ENCODE peak calls at places on chromosomes 7 and 10, in four cellular contexts. N, R, X and F are unnamed samples.

GRCh38 chr7:75889826-75890225 is 11.0 kb downstream of the RHBDD2 start:
- DNase-seq in X (peak; percentile 49), N (peak; percentile 27), R (no peak), F (no peak)

GRCh38 chr10:103168436-103168835 is 24.6 kb downstream of the NT5C2 start:
- DNase-seq in R (no peak), X (no peak), N (peak; percentile 78), F (peak; percentile 91)

GRCh38 chr10:43210556-43210955 is 56.3 kb downstream of the RASGEF1A start:
- DNase-seq in N (no peak), R (peak; percentile 53), X (no peak), F (no peak)

GRCh38 chr7:125480762-125481161 is 551.1 kb upstream of the POT1 start:
- DNase-seq in R (no peak), N (no peak), X (no peak), F (no peak)

GRCh38 chr10:15879058-15879457 is 18.8 kb upstream of the MINDY3 start:
- DNase-seq in N (peak; percentile 40), R (no peak), X (peak; percentile 71), F (peak; percentile 50)

GRCh38 chr7:101824440-101824839 is 7.0 kb downstream of the CUX1 start:
- DNase-seq in N (no peak), X (no peak), R (no peak), F (no peak)

GRCh38 chr10:5071411-5072198 is 22.6 kb upstream of the AKR1C3 start:
- DNase-seq in R (no peak), N (peak; percentile 63), X (peak; percentile 90), F (peak; percentile 87)

GRCh38 chr10:98485959-98486358 is 39.2 kb upstream of the HPS1 start:
- DNase-seq in R (no peak), X (no peak), N (peak; percentile 35), F (peak; percentile 13)

GRCh38 chr10:29657719-29658274 is 23.0 kb upstream of the SVIL start:
- DNase-seq in N (no peak), R (no peak), X (peak; percentile 38), F (peak; percentile 65)

GRCh38 chr10:12902135-12902572 is 99.4 kb downstream of the CCDC3 start:
- DNase-seq in R (no peak), N (peak; percentile 64), X (peak; percentile 81), F (peak; percentile 48)

GRCh38 chr10:69869291-69869841 is 67.7 kb downstream of the COL13A1 start:
- DNase-seq in N (peak; percentile 53), X (no peak), R (no peak), F (peak; percentile 40)

GRCh38 chr10:84565881-84566280 is 237.5 kb downstream of the CCSER2 start:
- DNase-seq in R (no peak), X (no peak), N (no peak), F (no peak)

GRCh38 chr7:23467731-23468720 is 2.3 kb downstream of the IGF2BP3 start:
- DNase-seq in R (no peak), N (peak; percentile 68), X (peak; percentile 69), F (no peak)

GRCh38 chr7:141550694-141551079 is 523 bp upstream of the AGK start:
- DNase-seq in R (peak; percentile 47), X (no peak), N (no peak), F (peak; percentile 4)

GRCh38 chr7:55325371-55325792 is 39.8 kb upstream of the LANCL2 start:
- DNase-seq in X (no peak), R (peak; percentile 58), N (peak; percentile 95), F (peak; percentile 3)

GRCh38 chr10:132829403-132829802 is 43.5 kb upstream of the NKX6-2 start:
- DNase-seq in R (no peak), N (no peak), X (no peak), F (no peak)

GRCh38 chr10:100025528-100026070 is 15.9 kb upstream of the DNMBP start:
- DNase-seq in R (no peak), X (no peak), N (no peak), F (no peak)

GRCh38 chr7:159020987-159021386 is 123.7 kb downstream of the VIPR2 start:
- DNase-seq in N (no peak), X (peak; percentile 28), R (peak; percentile 39), F (no peak)

GRCh38 chr7:81484266-81484665 is 285.6 kb downstream of the HGF start:
- DNase-seq in X (peak; percentile 79), R (peak; percentile 68), N (peak; percentile 86), F (no peak)

GRCh38 chr10:3655528-3655927 is 129.5 kb downstream of the KLF6 start:
- DNase-seq in X (no peak), R (no peak), N (no peak), F (no peak)

GRCh38 chr7:109641445-109641844 is 1071.8 kb downstream of the DNAJB9 start:
- DNase-seq in R (no peak), X (no peak), N (no peak), F (no peak)

GRCh38 chr10:11685787-11686218 is 56.4 kb upstream of the ECHDC3 start:
- DNase-seq in R (peak; percentile 82), N (peak; percentile 24), X (peak; percentile 47), F (peak; percentile 73)

GRCh38 chr10:112535432-112536038 is 88.5 kb downstream of the VTI1A start:
- DNase-seq in N (peak; percentile 7), X (no peak), R (no peak), F (no peak)

GRCh38 chr10:1376384-1376945 is 320.3 kb downstream of the WDR37 start:
- DNase-seq in R (no peak), X (no peak), N (no peak), F (no peak)

GRCh38 chr7:80831996-80832395 is 86.9 kb downstream of the SEMA3C start:
- DNase-seq in N (peak; percentile 57), X (no peak), R (no peak), F (peak; percentile 36)

GRCh38 chr10:56622335-56622973 is 261.4 kb upstream of the ZWINT start:
- DNase-seq in N (no peak), X (no peak), R (no peak), F (no peak)

GRCh38 chr10:6721480-6721879 is 141.4 kb upstream of the PRKCQ start:
- DNase-seq in R (no peak), X (peak; percentile 93), N (peak; percentile 99), F (peak; percentile 90)

GRCh38 chr7:27576360-27576944 is 86.2 kb downstream of the HIBADH start:
- DNase-seq in N (peak; percentile 46), R (no peak), X (peak; percentile 45), F (peak; percentile 54)

GRCh38 chr7:88401009-88401623 is 94.4 kb upstream of the STEAP4 start:
- DNase-seq in N (no peak), X (peak; percentile 35), R (no peak), F (peak; percentile 33)

GRCh38 chr7:128889121-128889520 is 21.4 kb downstream of the KCP start:
- DNase-seq in N (no peak), R (peak; percentile 14), X (no peak), F (peak; percentile 76)
- TF ChIP-seq CTCF in N (no peak), R (no peak), X (no peak), F (no peak)

GRCh38 chr10:86630079-86630478 is 24.3 kb upstream of the OPN4 start:
- DNase-seq in N (peak; percentile 50), X (no peak), R (no peak), F (peak; percentile 16)

GRCh38 chr10:86632951-86633350 is 21.4 kb upstream of the OPN4 start:
- DNase-seq in R (no peak), X (no peak), N (no peak), F (no peak)

GRCh38 chr10:86635402-86635801 is 18.9 kb upstream of the OPN4 start:
- DNase-seq in N (peak; percentile 91), X (no peak), R (no peak), F (peak; percentile 80)

DNA sequence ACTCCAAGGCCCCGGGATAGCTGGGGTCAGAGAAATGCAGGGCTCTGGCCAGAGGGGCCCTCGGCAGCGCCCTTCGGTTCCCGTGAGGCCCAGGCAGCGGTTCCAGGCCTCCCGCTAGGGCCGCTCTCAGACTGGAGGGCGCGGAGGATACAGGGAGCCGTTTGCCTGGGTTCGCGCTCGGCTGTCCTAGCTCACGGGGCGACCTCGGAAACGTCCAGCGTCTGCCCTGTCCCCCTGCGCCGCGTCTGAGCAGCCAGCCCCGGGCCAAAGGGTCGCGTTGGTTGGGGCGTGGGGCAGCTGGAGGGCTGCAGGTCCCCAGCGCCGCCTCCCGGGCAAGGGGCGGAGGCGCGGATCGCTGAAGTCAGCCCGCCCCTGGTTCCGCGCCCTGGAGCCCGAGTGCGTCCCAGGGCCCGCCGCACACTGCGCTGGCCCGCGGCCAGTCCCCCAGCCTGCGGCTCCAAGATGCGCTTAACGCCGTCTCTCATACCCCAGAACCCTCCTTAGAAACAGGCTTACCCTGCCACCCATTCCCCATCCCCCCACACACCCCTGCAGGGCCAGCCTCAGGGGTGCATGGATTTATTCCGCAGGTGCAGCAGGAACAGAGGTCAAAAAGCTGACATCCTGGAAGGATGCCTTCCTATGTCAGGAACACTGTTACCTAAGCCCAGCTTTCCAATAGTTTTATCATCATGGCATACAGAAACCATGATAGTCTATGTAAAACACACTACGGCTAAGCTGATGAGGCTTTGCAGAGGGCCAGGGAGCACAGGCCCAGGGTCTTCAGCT is 22.1 kb upstream of the OPN4 start:
- DNase-seq in N (no peak), R (peak; percentile 72), X (no peak), F (no peak)
- H3K4me3 ChIP-seq in N (no peak overlapping the region), R (peak overlapping the region; percentile 44), X (peak overlapping the region; percentile 25), F (peak overlapping the region; percentile 8)

DNA sequence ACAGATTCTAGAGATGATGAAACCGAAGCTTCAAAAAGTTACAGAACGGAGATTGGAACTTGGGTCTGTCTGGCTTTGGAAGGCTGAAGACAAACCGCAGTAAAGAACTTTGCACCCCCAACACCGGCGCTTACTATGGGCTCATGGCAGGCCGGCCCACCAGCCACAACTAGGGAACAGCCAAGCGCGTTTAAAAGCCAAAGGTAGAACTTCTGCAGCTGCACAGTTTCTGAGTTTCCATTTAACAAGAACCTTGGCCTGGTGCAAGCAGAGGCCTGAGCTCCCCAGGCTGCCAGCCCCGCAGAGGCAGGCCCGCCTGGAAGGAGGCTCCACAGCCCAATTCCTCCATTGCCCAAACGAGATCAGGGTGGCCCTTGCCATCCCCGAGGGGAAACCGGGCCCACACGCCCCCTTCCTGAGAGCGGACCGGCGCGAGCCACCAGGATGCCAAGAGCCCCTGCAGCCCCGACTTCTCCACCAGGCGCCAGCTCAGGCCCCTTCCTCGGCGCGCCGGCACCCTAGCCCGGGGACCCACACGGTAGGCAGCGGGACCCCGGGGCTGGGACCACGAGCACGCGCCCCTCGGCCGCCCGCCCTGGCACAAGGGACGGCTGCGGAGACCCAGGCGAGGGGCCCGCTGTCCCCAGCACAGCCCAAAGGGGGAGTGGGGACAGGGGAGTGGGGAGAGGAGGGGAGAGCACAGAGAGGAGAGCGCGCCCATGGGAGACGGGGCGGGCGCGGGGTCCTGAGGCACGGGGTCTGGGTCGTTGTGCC is 566 bp downstream of the MAD1L1 start:
- DNase-seq in X (peak; percentile 31), R (no peak), N (no peak), F (no peak)
- H3K36me3 ChIP-seq in X (peaks cover 40% of the 10 kb centered on the region), R (peaks cover 43% of the 10 kb centered on the region), N (peaks cover 30% of the 10 kb centered on the region), F (peaks cover 15% of the 10 kb centered on the region)

DNA sequence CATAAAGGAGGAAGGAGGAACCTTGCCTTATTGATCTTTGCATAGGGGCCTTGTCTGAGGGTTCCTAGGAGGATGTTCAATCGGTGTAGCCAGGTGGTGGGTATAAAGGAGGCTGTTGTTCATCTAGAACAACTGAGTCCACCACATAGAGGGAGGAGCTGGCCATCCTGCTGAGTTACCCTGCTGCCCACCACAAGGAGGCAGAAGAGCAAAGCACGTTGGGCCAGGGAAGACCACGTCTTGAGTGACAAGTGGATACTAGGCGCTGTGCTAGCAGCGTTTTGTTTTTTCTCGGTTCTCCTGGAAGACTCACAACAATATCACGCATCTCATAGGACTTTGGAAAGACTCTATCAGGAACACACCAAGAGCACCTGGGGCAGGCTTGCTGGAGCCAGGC is 20.0 kb downstream of the FOXI2 start:
- DNase-seq in X (no peak), R (no peak), N (no peak), F (no peak)
- TF ChIP-seq CTCF in X (no peak), R (no peak), N (no peak), F (no peak)